ENCODE peak calls at places on chromosome 11, in four cellular contexts. W is GM12878, F is K562, S is HepG2. V is an unnamed sample.
A peak's percentile ranks its signal among the peaks of the same experiment; 100 is the strongest.

GRCh38 chr11:15212876-15213275 is 98.2 kb downstream of the INSC start:
- DNase-seq in W (no peak), F (no peak), S (no peak), V (no peak)

GRCh38 chr11:60343094-60343704 is 16.1 kb downstream of the MS4A6E start:
- DNase-seq in W (no peak), F (peak; percentile 39), S (peak; percentile 18), V (no peak)

GRCh38 chr11:88827018-88827676 is 238.6 kb downstream of the GRM5 start:
- DNase-seq in W (no peak), F (no peak), S (no peak), V (no peak)

GRCh38 chr11:5242933-5243844 is 6.5 kb downstream of the HBG1 start:
- DNase-seq in W (no peak), F (no peak), S (no peak), V (no peak)

GRCh38 chr11:72930011-72930410 is 115.8 kb downstream of the ATG16L2 start:
- DNase-seq in W (no peak), F (no peak), S (no peak), V (no peak)

GRCh38 chr11:19419813-19420212 is 179.1 kb upstream of the E2F8 start:
- DNase-seq in W (no peak), F (no peak), S (no peak), V (no peak)

GRCh38 chr11:3969613-3970012 is 114.1 kb downstream of the STIM1 start:
- DNase-seq in W (no peak), F (no peak), S (no peak), V (no peak)

GRCh38 chr11:80798189-80798588 is 1357.4 kb upstream of the TENM4 start:
- DNase-seq in W (no peak), F (no peak), S (no peak), V (no peak)

GRCh38 chr11:45673441-45673840 is 8.0 kb upstream of the CHST1 start:
- DNase-seq in W (no peak), F (no peak), S (no peak), V (no peak)

GRCh38 chr11:8220261-8221024 is 43.2 kb downstream of the LMO1 start:
- DNase-seq in W (no peak), F (no peak), S (no peak), V (no peak)

GRCh38 chr11:111264646-111265045 is 19.1 kb downstream of the POU2AF2 start:
- DNase-seq in W (no peak), F (no peak), S (no peak), V (no peak)

GRCh38 chr11:111272420-111272819 is 25.9 kb upstream of the POU2AF3 start:
- DNase-seq in W (no peak), F (no peak), S (no peak), V (no peak)

GRCh38 chr11:111265421-111265820 is 19.9 kb downstream of the POU2AF2 start:
- DNase-seq in W (no peak), F (no peak), S (no peak), V (no peak)

GRCh38 chr11:111269146-111269868 is 23.8 kb downstream of the POU2AF2 start:
- DNase-seq in W (no peak), F (no peak), S (peak; percentile 81), V (no peak)
- H3K4me2 ChIP-seq in W (no peak overlapping the region), F (no peak overlapping the region), S (peak overlapping the region; percentile 41), V (no peak overlapping the region)

DNA sequence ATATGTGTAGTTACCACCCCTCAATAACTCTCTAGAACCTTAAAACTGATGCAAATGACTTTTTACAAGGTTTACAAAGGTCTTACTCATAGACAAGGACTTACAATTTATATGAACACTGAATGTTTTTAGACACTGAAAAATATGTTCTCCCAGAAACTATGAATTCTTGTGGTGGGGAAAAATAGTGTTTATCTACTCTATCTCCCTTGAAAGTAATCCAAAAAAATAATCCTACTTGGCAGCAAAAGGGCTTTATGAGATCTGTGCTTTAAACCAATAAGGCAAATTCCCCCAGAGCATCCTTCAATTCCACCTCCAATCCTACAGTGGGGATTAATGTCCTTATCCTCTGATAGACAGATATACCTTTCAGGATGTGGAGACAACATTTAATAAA is 1984.1 kb upstream of the RAG2 start:
- DNase-seq in W (no peak), F (no peak), S (no peak), V (no peak)
- TF ChIP-seq SIN3A in W (no peak), F (no peak), S (no peak), V (no peak)

DNA sequence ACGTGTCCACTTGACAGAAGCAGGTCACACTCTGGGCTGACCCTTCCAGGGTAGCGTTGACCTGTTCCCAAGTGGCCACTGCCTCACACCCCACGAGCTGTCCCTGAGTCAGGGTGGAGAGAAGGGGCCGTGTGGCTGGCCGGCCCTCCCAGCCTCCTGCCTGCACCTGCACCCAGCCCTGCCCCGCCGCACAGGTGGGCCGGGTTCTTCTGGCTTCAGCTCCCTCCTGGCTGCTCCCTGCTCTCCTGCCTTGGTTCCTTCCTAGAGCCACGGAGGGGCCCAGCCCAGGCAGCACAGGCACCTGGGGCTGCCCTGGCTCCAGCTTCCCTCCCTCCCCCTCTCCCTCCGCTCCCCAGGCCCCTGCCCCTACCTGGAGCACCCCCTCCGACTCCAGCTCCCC is 42.3 kb downstream of the MOB2 start:
- DNase-seq in W (no peak), F (no peak), S (no peak), V (no peak)
- TF ChIP-seq HDAC2 in W (no peak), F (no peak), S (no peak), V (no peak)

GRCh38 chr11:103220133-103220532 is 110.9 kb downstream of the DYNC2H1 start:
- DNase-seq in W (no peak), F (no peak), S (no peak), V (no peak)

DNA sequence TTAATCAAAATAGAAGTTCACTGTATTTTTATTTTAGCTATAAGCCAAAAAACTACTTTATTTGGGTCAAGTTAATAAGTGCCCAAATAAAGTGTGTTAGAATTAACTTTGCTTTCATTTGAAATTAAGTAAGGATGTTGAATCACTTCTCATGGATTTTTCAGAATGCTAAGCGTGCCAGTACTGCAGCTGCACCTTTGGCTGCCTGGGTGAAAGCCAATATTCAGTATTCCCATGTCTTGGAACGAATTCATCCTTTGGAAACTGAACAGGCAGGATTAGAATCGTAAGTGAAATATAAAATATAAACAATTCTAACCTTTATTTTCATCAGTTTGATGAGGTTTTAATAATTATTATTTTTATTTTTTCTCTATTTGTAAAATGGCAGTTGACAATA is 113.6 kb downstream of the DYNC2H1 start:
- DNase-seq in W (no peak), F (no peak), S (no peak), V (no peak)
- H3K4me2 ChIP-seq in W (no peak overlapping the region), F (no peak overlapping the region), S (no peak overlapping the region), V (no peak overlapping the region)

DNA sequence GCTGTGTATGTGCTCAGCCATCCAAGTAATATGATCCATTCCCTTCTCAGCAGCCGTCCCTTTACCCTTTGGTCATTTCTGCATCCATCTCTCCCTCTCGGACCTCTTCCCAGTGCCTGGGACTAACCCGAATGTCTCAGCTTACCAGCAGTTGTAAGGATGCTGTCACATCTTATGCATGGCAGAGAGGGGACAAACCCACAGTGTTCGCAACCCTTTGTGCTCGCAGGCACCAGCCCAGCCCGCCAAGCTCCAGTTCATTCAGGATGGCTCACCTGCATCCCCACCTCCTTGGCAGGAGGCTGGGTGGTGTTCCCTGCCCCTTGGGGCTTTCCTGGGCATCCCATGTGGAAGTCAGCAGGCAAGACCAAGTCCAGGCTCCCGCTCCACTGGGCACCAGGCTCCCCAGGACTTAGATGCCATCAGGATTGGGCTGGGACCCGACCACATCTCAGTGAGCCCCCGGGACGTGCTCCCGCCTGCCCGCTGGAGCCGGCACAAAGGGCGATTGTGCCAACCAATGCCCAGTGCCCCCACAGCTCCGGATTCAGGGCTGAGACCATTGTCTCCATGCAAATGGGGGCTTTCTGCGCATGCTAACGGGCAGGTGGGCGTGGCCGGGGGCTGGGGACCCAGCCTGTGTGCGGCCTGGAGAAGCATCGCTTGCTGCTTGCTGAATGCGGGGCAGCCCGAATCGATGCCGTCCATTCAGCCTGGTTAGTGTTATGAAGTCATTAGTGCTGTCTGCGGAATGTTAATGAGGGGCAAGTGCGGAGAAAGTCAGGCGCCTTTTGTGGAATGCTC is 108.6 kb downstream of the KCNQ1OT1 start:
- DNase-seq in W (no peak), F (no peak), S (no peak), V (no peak)
- TF ChIP-seq SIN3A in W (no peak), F (no peak), S (no peak), V (no peak)